ENCODE peak calls at places on chromosomes 13 and 19, in six cellular contexts. B is GM12878, W is HepG2, N is A549, F is right lobe of liver, S is H54. Z is an unnamed sample.

GRCh38 chr19:34484328-34484727 is 2.8 kb downstream of the WTIP start:
- DNase-seq in B (no peak), W (no peak), N (no peak), F (no peak), S (no peak), Z (no peak)

GRCh38 chr19:30070970-30071632 is 129.1 kb downstream of the URI1 start:
- DNase-seq in B (no peak), W (no peak), N (no peak), F (no peak), S (no peak), Z (no peak)

GRCh38 chr13:85828094-85828684 is 29.0 kb upstream of the SLITRK6 start:
- DNase-seq in B (no peak), W (peak), N (peak), F (no peak), S (no peak), Z (no peak)

GRCh38 chr13:37134411-37135041 is 29.1 kb upstream of the CSNK1A1L start:
- DNase-seq in B (no peak), W (no peak), N (no peak), F (no peak), S (no peak), Z (no peak)

GRCh38 chr13:44199627-44200207 is 173.9 kb upstream of the SERP2 start:
- DNase-seq in B (no peak), W (no peak), N (no peak), F (no peak), S (no peak), Z (no peak)

GRCh38 chr13:76014618-76015315 is 378.6 kb downstream of the LMO7 start:
- DNase-seq in B (no peak), W (no peak), N (no peak), F (no peak), S (no peak), Z (no peak)

GRCh38 chr19:18502633-18503294 is 19.1 kb downstream of the ELL start:
- DNase-seq in B (no peak), W (no peak), N (no peak), F (peak), S (no peak), Z (no peak)

GRCh38 chr19:18649371-18650047 is 12.7 kb downstream of the KLHL26 start:
- DNase-seq in B (no peak), W (no peak), N (no peak), F (no peak), S (no peak), Z (peak)

GRCh38 chr13:41516166-41516565 is 58.8 kb downstream of the RGCC start:
- DNase-seq in B (no peak), W (no peak), N (no peak), F (no peak), S (no peak), Z (no peak)

DNA sequence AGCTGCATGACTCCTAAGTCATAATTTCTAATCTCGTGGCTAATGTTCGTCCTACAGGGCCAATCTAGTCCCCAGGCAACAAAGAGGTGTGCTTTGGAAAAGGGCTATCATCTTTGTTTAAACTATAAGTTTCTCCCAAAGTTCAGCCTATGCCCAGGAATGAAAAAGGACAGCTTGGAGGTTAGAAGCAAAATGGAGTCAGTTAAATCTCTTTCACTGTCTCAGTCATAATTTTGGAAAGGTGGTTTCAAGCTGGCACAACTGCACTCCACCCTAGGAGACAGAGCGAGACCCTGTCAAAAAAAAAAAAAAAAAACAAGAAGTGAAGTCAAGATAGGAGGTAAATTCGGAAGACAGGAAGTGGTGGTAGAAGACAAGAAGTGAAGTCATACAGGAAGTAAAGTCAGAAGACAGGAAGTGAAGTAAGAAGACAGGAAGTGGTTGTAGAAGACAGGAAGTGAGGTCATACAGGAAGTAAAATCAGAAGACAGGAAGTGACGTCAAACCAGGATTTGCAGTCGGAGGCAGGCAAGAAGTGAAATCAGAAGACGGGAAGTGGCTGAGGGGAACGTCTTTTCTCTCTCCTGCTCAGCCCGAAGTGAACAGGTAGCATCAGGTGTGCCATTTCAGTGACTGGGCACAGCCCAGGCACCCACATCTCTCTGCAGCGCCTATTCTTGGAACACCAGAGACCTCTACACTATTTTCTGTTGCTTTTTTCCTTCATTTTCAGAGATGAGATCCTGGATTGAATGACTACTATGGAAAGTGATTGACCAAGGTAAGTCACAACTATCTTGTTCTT is 32.2 kb downstream of the GP6 start:
- DNase-seq in B (peak), W (peak), N (peak), F (no peak), S (peak), Z (peak)
- TF ChIP-seq POLR2A in B (peak), W (no peak), N (peak), F (peak), S (no peak), Z (no peak)

GRCh38 chr19:46784262-46785053 is 3.9 kb downstream of the SLC1A5 start:
- DNase-seq in B (peak), W (peak), N (peak), F (peak), S (peak), Z (peak)

GRCh38 chr19:46785054-46785979 is 3.1 kb downstream of the SLC1A5 start:
- DNase-seq in B (no peak), W (no peak), N (no peak), F (no peak), S (no peak), Z (no peak)

GRCh38 chr19:46783670-46784069 is 4.7 kb downstream of the SLC1A5 start:
- DNase-seq in B (no peak), W (no peak), N (no peak), F (no peak), S (no peak), Z (no peak)

GRCh38 chr19:46785980-46786235 is 2.5 kb downstream of the SLC1A5 start:
- DNase-seq in B (no peak), W (no peak), N (no peak), F (no peak), S (no peak), Z (no peak)

GRCh38 chr19:46782355-46783019 is 5.9 kb downstream of the SLC1A5 start:
- DNase-seq in B (no peak), W (no peak), N (no peak), F (no peak), S (no peak), Z (no peak)
- TF ChIP-seq POLR2A in B (peak), W (no peak), N (no peak), F (no peak), S (no peak), Z (no peak)

GRCh38 chr19:1239796-1240737 is 1.5 kb upstream of the ATP5F1D start:
- DNase-seq in B (no peak), W (peak), N (peak), F (peak), S (peak), Z (peak)
- TF ChIP-seq POLR2A in B (no peak), W (no peak), N (no peak), F (no peak), S (no peak), Z (no peak)

DNA sequence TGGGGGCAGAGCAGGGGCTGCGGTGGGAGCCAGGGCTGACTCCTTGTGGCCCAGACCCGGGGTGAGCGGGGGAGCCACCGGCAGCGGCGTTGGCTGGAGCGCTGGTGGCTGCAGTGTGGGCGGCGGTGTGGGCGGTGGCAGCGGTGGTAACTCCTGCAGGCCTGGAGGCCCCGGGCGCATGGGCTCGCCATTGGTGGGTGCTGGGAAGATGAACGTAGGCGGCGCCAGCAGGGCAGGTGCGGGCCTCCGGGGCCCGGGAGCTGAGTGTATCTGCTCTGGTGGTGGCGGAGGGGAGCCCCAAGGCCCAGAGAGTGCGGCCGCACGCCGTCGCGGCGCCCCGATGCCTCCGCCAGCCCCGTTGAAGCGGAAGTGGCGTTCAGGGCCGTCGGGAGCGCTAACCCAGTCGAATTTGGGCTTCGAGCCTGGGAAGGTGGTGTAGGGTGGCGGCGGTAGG is 2.0 kb downstream of the GGN start:
- DNase-seq in B (no peak), W (no peak), N (no peak), F (no peak), S (no peak), Z (no peak)
- TF ChIP-seq POLR2A in B (peak), W (no peak), N (no peak), F (no peak), S (no peak), Z (no peak)

GRCh38 chr13:114099191-114099590 is 33.2 kb downstream of the RASA3 start:
- DNase-seq in B (no peak), W (peak), N (peak), F (no peak), S (peak), Z (no peak)
- TF ChIP-seq POLR2A in B (no peak), W (no peak), N (no peak), F (no peak), S (no peak), Z (no peak)

DNA sequence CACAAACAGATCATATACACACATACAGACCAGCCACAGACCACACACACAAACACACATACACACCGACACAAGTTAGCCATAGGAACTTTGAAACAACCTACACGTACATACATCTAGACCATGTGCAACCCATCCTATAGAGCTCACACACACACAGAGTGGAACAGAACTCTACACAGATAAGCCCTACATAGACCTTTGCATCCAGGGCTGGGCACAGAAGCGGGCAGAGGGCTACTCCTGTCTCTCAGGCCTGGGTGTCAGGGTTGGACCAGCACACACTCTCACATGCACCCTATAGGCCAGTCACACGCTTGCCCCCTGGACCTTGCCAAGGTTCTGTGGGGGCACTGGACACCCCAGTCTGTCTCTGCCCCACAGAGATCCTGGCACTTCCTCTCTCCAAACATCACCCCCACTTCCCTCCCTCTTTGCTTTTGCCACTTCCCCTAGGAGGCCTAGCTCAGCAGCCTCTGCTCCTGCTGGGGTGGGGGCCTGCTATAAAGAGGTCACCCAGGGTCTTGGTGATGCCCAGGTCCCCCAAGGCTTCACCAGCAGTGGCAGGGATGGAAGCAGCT is 5.8 kb upstream of the JUNB start:
- DNase-seq in B (no peak), W (no peak), N (no peak), F (no peak), S (no peak), Z (no peak)
- TF ChIP-seq POLR2A in B (no peak), W (no peak), N (no peak), F (no peak), S (no peak), Z (no peak)

Z was measured in adrenal gland.